ENCODE peak calls at places on chromosomes 7 and 10, in ten cellular contexts. V is fibroblast of pulmonary artery, Z is MM.1S, O is cardiac muscle cell, P is cardiac fibroblast, B is astrocyte of the spinal cord, X is GM13977, C is GM13976, R is progenitor cell of endocrine pancreas, L is psoas muscle. K is an unnamed sample.

GRCh38 chr7:39589323-39590111 is 23.3 kb downstream of the YAE1 start:
- DNase-seq in V (peak; percentile 97), Z (peak; percentile 87), O (peak; percentile 90), P (peak; percentile 98), B (peak; percentile 89), X (peak; percentile 42), C (peak; percentile 57), R (no peak), L (no peak), K (peak; percentile 80)

GRCh38 chr7:137462847-137463246 is 119.3 kb upstream of the PTN start:
- DNase-seq in V (no peak), Z (no peak), O (no peak), P (no peak), B (no peak), X (no peak), C (no peak), R (no peak), L (no peak), K (no peak)

GRCh38 chr7:55532150-55532917 is 40.0 kb downstream of the VOPP1 start:
- DNase-seq in V (no peak), Z (peak; percentile 95), O (no peak), P (no peak), B (no peak), X (no peak), C (no peak), R (no peak), L (no peak), K (no peak)

GRCh38 chr7:99822731-99823718 is 4.8 kb upstream of the CYP3A43 start:
- DNase-seq in V (no peak), Z (no peak), O (no peak), P (no peak), B (no peak), X (no peak), C (no peak), R (no peak), L (no peak), K (no peak)

GRCh38 chr7:117829450-117829849 is 43.8 kb downstream of the CTTNBP2 start:
- DNase-seq in V (no peak), Z (no peak), O (no peak), P (no peak), B (no peak), X (no peak), C (no peak), R (no peak), L (no peak), K (no peak)

GRCh38 chr7:142908921-142909870 is 23.7 kb upstream of the TRPV6 start:
- DNase-seq in V (no peak), Z (peak; percentile 57), O (peak; percentile 10), P (peak; percentile 3), B (no peak), X (peak; percentile 42), C (peak; percentile 57), R (no peak), L (no peak), K (peak; percentile 54)

GRCh38 chr7:17472939-17473338 is 174.5 kb downstream of the AHR start:
- DNase-seq in V (no peak), Z (no peak), O (no peak), P (no peak), B (no peak), X (peak; percentile 20), C (no peak), R (no peak), L (no peak), K (no peak)

GRCh38 chr7:35257251-35258124 is 3.6 kb upstream of the TBX20 start:
- DNase-seq in V (no peak), Z (no peak), O (peak; percentile 72), P (peak; percentile 28), B (peak; percentile 9), X (no peak), C (no peak), R (no peak), L (peak; percentile 50), K (no peak)

GRCh38 chr7:155516466-155516865 is 29.9 kb downstream of the CNPY1 start:
- DNase-seq in V (no peak), Z (no peak), O (no peak), P (no peak), B (no peak), X (no peak), C (no peak), R (no peak), L (no peak), K (no peak)

DNA sequence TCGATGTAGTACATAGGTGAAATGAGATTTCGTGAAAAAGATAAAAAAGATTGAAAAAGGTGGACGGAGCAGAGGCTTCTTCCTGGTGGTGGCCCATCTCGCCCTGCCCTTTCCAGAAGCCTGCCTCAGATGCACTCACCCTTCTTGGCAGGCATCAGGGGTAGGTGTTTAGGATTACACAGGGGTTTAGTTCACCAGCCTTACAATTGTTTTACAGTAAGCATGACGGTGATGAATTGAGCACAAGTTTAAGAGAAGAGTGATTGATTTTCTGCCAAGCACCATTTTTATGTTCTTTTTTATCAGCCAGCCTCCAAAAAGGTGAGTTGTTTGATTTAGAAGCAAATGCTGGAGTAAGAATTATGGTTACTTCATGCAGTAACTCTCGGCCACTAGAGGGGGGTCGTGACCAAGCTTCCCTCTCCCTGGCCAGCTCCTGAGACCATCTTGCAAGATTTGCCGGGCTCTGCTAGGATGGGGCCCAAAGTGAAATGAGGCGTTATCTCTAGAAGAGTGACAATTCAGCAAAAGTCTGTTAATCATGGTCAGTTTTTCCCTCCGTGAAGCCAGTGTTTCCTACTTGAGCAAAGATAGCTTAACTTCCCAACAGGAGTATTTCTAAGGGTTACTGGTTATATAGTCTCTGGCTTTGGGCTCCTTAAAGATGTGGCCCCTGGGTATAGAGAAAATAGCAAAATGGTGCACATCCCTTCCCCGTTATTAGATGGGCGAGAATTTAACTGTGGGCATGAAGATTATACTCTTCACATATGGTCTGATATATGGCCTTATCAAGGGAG is 228.8 kb downstream of the BMPER start:
- DNase-seq in V (peak; percentile 86), Z (peak; percentile 36), O (peak; percentile 87), P (peak; percentile 84), B (peak; percentile 82), X (peak; percentile 21), C (peak; percentile 45), R (peak; percentile 65), L (peak; percentile 82), K (no peak)
- TF ChIP-seq CTCF in V (peak; percentile 86), Z (peak; percentile 59), O (peak; percentile 87), P (peak; percentile 83), B (peak; percentile 82), X (peak; percentile 61), C (peak; percentile 48), R (peak; percentile 90), L (peak; percentile 78), K (no peak)

DNA sequence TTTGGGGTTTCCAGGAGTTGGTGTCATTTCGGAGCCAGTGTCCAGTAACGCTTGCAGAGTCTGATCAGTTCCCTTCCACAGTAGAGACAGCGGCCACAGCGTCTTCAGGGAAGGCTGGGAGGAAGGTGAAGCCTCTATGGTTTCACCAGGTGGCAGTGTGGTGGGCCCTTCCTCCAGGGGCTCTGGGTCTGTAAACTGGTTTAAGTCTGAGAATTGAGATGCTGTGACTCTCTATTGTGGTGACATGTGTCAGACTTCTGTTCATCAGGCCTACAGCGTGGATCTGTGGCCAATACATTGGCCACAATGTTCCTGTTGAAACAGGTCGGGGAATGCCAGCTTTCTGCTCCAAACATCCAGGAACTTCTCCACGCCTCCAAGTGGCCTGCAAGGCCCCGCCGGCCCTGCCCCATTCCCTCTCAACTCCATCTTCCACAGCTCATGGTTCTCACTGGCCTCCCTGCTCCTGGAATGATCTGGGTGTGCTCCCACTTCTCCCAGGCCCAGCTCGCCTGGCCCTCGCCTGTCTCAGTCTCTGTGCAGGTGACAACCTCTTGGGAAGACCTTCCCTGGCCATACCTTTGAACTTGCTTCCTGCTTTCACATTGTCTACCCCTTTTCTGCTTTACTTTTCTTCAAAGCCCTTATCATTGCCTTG is 124.5 kb upstream of the FAM20C start:
- DNase-seq in V (no peak), Z (no peak), O (no peak), P (peak; percentile 20), B (peak; percentile 75), X (no peak), C (no peak), R (no peak), L (peak; percentile 28), K (no peak)
- TF ChIP-seq CTCF in V (peak; percentile 0), Z (no peak), O (no peak), P (no peak), B (peak; percentile 37), X (no peak), C (no peak), R (peak; percentile 30), L (no peak), K (no peak)

DNA sequence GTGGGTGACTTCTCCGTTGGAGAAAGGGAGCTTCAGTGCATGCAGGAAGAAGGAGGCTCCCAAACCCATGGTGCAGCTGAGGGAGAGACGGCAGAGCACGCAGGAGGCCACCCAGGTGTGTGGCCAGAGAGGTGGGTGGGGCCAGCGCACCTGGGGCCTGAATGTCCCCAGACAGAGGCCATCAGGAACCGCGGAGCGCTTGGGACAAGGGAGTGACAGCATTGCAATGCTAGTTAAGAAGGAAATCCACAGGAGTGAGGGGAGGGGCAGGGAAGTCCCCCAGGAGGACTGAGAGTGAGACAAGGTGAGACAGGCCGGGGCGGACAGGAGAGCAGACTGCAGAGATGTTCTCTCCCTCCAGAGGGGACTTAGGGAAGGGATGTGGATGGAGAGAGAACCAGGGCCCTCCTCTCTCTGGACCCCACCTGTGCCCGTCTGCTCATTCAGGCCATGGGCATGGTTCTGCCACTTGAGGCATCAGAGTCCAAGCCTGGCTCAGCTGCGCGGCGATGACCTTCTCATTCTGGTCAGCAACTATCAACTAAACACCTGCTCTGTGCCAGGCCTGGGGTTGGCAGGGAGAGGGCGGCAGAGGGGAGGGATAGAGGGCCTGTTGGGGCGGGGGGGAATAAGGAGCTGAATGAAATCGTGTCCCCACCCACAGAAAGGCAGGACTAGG is 69.4 kb upstream of the COL13A1 start:
- DNase-seq in V (no peak), Z (no peak), O (no peak), P (no peak), B (no peak), X (no peak), C (no peak), R (no peak), L (peak; percentile 73), K (no peak)
- TF ChIP-seq CTCF in V (no peak), Z (no peak), O (no peak), P (no peak), B (no peak), X (no peak), C (no peak), R (no peak), L (peak; percentile 25), K (no peak)

DNA sequence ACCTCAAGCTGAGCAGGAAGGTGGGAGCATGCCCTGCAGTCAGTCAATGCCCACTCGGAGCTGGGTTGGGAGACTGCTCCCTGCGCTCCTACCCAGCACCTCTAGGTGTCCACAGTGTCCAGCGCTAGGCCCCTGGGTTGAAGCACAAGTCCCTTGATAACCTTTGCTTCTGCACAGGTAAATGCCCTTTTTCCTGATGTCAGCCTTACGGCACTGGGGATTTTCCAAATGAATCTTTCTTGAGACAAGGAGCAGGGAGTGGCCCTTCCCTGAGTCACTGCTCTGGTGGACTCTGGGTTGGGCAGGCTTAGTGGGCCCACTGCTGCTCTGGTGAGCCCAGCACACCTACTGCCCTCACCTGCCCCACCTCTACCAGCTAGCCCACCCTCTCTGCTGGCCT is 61.9 kb upstream of the OPN4 start:
- DNase-seq in V (no peak), Z (no peak), O (no peak), P (no peak), B (no peak), X (no peak), C (no peak), R (no peak), L (no peak), K (no peak)
- TF ChIP-seq CTCF in V (no peak), Z (no peak), O (peak; percentile 7), P (peak; percentile 4), B (no peak), X (no peak), C (no peak), R (peak; percentile 45), L (no peak), K (no peak)

GRCh38 chr10:121974535-121975294 is at the start of gene NSMCE4A:
- DNase-seq in V (peak; percentile 76), Z (peak; percentile 87), O (peak; percentile 75), P (peak; percentile 71), B (peak; percentile 69), X (peak; percentile 94), C (peak; percentile 92), R (peak; percentile 71), L (peak; percentile 93), K (peak; percentile 59)
- TF ChIP-seq CTCF in V (no peak), Z (no peak), O (peak; percentile 72), P (no peak), B (no peak), X (peak; percentile 95), C (no peak), R (peak; percentile 72), L (no peak), K (no peak)

K was measured in CD14-positive monocyte.